ENCODE peak calls at places on chromosomes 13 and 19, in ten cellular contexts. F is CD8-positive, alpha-beta memory T cell; R is psoas muscle; H is activated CD4-positive, CD25-positive, alpha-beta regulatory T cell treated with anti-CD3 and anti-CD28 coated beads, Interleukin-2, amount 50 U/mL, for 72 hours; I is nucleus accumbens; N is C1 segment of cervical spinal cord; O is BE2C; B is stimulated activated CD4-positive, alpha-beta T cell treated with anti-CD3 and anti-CD28 coated beads, Interleukin-4, amount 100 ng/mL, for 1 hour; V is cerebellum; K is NCI-H2029 treated with DMSO at 0.1 percent for 48 hours. M is an unnamed sample.

GRCh38 chr13:60047943-60048342 is 115.8 kb downstream of the DIAPH3 start:
- DNase-seq in H (no peak), R (no peak), N (no peak), V (no peak), K (no peak), B (no peak), I (no peak), O (peak), F (no peak), M (no peak)

GRCh38 chr19:3712663-3713531 is 4.7 kb downstream of the TJP3 start:
- DNase-seq in B (no peak), I (no peak), R (no peak), O (no peak), F (no peak), V (no peak), N (no peak), K (no peak), H (no peak), M (no peak)

GRCh38 chr19:29683009-29683408 is 17.7 kb downstream of the PLEKHF1 start:
- DNase-seq in B (no peak), R (peak), K (no peak), O (no peak), V (no peak), I (peak), H (no peak), N (peak), F (no peak), M (no peak)

GRCh38 chr19:377801-378581 is 31.0 kb downstream of the C2CD4C start:
- DNase-seq in B (no peak), F (no peak), R (no peak), K (no peak), H (no peak), O (no peak), I (no peak), V (no peak), N (no peak), M (no peak)

GRCh38 chr13:90868321-90868920 is 479.1 kb upstream of the MIR17HG start:
- DNase-seq in F (no peak), N (no peak), B (no peak), V (no peak), I (no peak), R (no peak), K (no peak), O (peak), H (no peak), M (no peak)

GRCh38 chr19:56015756-56016155 is 29.2 kb downstream of the NLRP5 start:
- DNase-seq in K (no peak), O (no peak), I (no peak), V (no peak), N (no peak), F (no peak), H (no peak), R (no peak), B (no peak), M (no peak)

GRCh38 chr13:48233097-48233885 is at the start of gene ITM2B:
- DNase-seq in K (no peak), O (peak), I (peak), H (peak), B (peak), N (peak), V (peak), F (peak), R (peak), M (no peak)

GRCh38 chr13:44437356-44438233 is 64.0 kb downstream of the SERP2 start:
- DNase-seq in R (no peak), H (no peak), V (peak), N (no peak), B (no peak), I (no peak), F (peak), O (no peak), K (peak), M (no peak)

GRCh38 chr19:409515-410242 is 732 bp upstream of the C2CD4C start:
- DNase-seq in H (peak), I (no peak), B (no peak), K (no peak), V (no peak), F (no peak), R (no peak), N (no peak), O (no peak), M (no peak)

GRCh38 chr19:40355975-40356680 is 7.6 kb downstream of the PLD3 start:
- DNase-seq in K (no peak), I (no peak), N (no peak), B (no peak), F (no peak), H (no peak), V (no peak), R (no peak), O (no peak), M (no peak)

GRCh38 chr19:11422163-11423068 is 3.3 kb upstream of the RGL3 start:
- DNase-seq in N (peak), R (peak), O (no peak), I (no peak), B (peak), K (no peak), H (peak), V (peak), F (peak), M (peak)

GRCh38 chr19:4294389-4294788 is 7.8 kb downstream of the TMIGD2 start:
- DNase-seq in F (no peak), N (no peak), H (no peak), B (no peak), K (no peak), R (no peak), O (no peak), V (no peak), I (no peak), M (no peak)

GRCh38 chr13:23899555-23899954 is 2.3 kb upstream of the C1QTNF9B start:
- DNase-seq in H (no peak), O (peak), N (no peak), V (no peak), I (no peak), K (no peak), R (no peak), F (peak), B (no peak), M (no peak)

GRCh38 chr13:94542917-94543316 is 53.0 kb downstream of the TGDS start:
- DNase-seq in V (no peak), O (peak), F (no peak), I (no peak), N (no peak), R (no peak), H (no peak), B (no peak), K (no peak), M (no peak)

GRCh38 chr13:80132741-80133601 is 208.0 kb downstream of the SPRY2 start:
- DNase-seq in H (no peak), B (no peak), K (peak), I (peak), F (no peak), R (peak), N (peak), V (peak), O (peak), M (peak)

GRCh38 chr13:26956532-26957142 is 196.1 kb upstream of the GPR12 start:
- DNase-seq in V (no peak), F (no peak), K (no peak), I (no peak), O (no peak), N (no peak), B (no peak), H (no peak), R (no peak), M (no peak)

GRCh38 chr19:33699754-33700407 is 78.1 kb downstream of the CHST8 start:
- DNase-seq in K (no peak), H (no peak), R (no peak), V (no peak), N (no peak), F (no peak), B (no peak), O (no peak), I (no peak), M (no peak)

GRCh38 chr19:1310853-1311180 is 25.1 kb downstream of the EFNA2 start:
- DNase-seq in O (no peak), K (no peak), B (no peak), I (no peak), N (no peak), V (no peak), F (no peak), R (no peak), H (no peak), M (no peak)

GRCh38 chr19:37845932-37846331 is 60.5 kb downstream of the WDR87 start:
- DNase-seq in H (no peak), R (no peak), V (no peak), O (no peak), B (no peak), F (no peak), N (no peak), I (no peak), K (no peak), M (no peak)